ENCODE peak calls at places on chromosomes 1 and 21, in seven cellular contexts. U, T, M, B, J, W and Q are unnamed samples.

GRCh38 chr1:19712928-19713327 is 48.3 kb downstream of the HTR6 start:
- DNase-seq in U (no peak), T (no peak), M (no peak), B (no peak), J (no peak), W (no peak), Q (no peak)

GRCh38 chr1:109170051-109170775 is 43.5 kb upstream of the SARS1 start:
- DNase-seq in U (no peak), T (no peak), M (no peak), B (no peak), J (no peak), W (no peak), Q (no peak)

GRCh38 chr1:30248774-30249173 is 474.6 kb downstream of the MATN1 start:
- DNase-seq in U (no peak), T (no peak), M (no peak), B (no peak), J (no peak), W (no peak), Q (no peak)

GRCh38 chr1:148315081-148315811 is 163.2 kb upstream of the NBPF11 start:
- DNase-seq in U (no peak), T (no peak), M (no peak), B (no peak), J (no peak), W (peak), Q (no peak)

GRCh38 chr1:230768903-230769570 is 21.8 kb downstream of the CAPN9 start:
- DNase-seq in U (no peak), T (no peak), M (no peak), B (no peak), J (no peak), W (no peak), Q (no peak)

GRCh38 chr1:233569636-233570035 is 44.3 kb upstream of the KCNK1 start:
- DNase-seq in U (no peak), T (no peak), M (no peak), B (no peak), J (no peak), W (peak), Q (no peak)

GRCh38 chr1:7207875-7208646 is 422.8 kb downstream of the CAMTA1 start:
- DNase-seq in U (peak), T (peak), M (peak), B (no peak), J (no peak), W (peak), Q (no peak)

GRCh38 chr1:227268943-227269342 is 49.3 kb downstream of the CDC42BPA start:
- DNase-seq in U (no peak), T (no peak), M (no peak), B (no peak), J (no peak), W (peak), Q (no peak)

GRCh38 chr21:15966651-15967050 is 236.9 kb downstream of the USP25 start:
- DNase-seq in U (no peak), T (no peak), M (no peak), B (no peak), J (no peak), W (no peak), Q (no peak)

GRCh38 chr21:43203523-43204080 is 34.8 kb downstream of the CRYAA start:
- DNase-seq in U (no peak), T (no peak), M (no peak), B (no peak), J (no peak), W (no peak), Q (no peak)

GRCh38 chr21:43034098-43034497 is 41.5 kb downstream of the CBS start:
- DNase-seq in U (no peak), T (no peak), M (no peak), B (no peak), J (no peak), W (peak), Q (no peak)

GRCh38 chr1:190000365-190000872 is 477.2 kb downstream of the BRINP3 start:
- DNase-seq in U (no peak), T (no peak), M (no peak), B (no peak), J (no peak), W (peak), Q (no peak)

GRCh38 chr1:57572016-57572415 is 148.2 kb upstream of the DAB1 start:
- DNase-seq in U (no peak), T (no peak), M (no peak), B (no peak), J (no peak), W (no peak), Q (no peak)

GRCh38 chr1:17765444-17766411 is 10.6 kb downstream of the ACTL8 start:
- DNase-seq in U (no peak), T (no peak), M (no peak), B (no peak), J (no peak), W (peak), Q (peak)

GRCh38 chr1:31306278-31306677 is 9.4 kb downstream of the ZCCHC17 start:
- DNase-seq in U (no peak), T (no peak), M (no peak), B (no peak), J (no peak), W (peak), Q (no peak)

GRCh38 chr1:30929135-30929889 is 20.8 kb upstream of the SDC3 start:
- DNase-seq in U (peak), T (peak), M (no peak), B (peak), J (no peak), W (peak), Q (no peak)

GRCh38 chr1:90959352-90960206 is 62.3 kb downstream of the ZNF644 start:
- DNase-seq in U (no peak), T (no peak), M (no peak), B (no peak), J (no peak), W (peak), Q (no peak)

GRCh38 chr1:86774305-86775304 is 70.2 kb downstream of the SH3GLB1 start:
- DNase-seq in U (peak), T (no peak), M (peak), B (peak), J (peak), W (peak), Q (peak)

GRCh38 chr1:40978886-40979240 is 633 bp upstream of the CTPS1 start:
- DNase-seq in U (no peak), T (no peak), M (peak), B (no peak), J (no peak), W (no peak), Q (no peak)

GRCh38 chr1:225415967-225416745 is 11.7 kb downstream of the LBR start:
- DNase-seq in U (no peak), T (no peak), M (no peak), B (no peak), J (no peak), W (no peak), Q (no peak)

GRCh38 chr1:178653091-178653490 is 72.0 kb upstream of the RALGPS2 start:
- DNase-seq in U (peak), T (no peak), M (no peak), B (no peak), J (no peak), W (peak), Q (no peak)

GRCh38 chr1:84415386-84415785 is 17.1 kb downstream of the DNASE2B start:
- DNase-seq in U (no peak), T (no peak), M (no peak), B (no peak), J (no peak), W (peak), Q (no peak)

GRCh38 chr1:223479261-223479660 is 86.0 kb downstream of the CCDC185 start:
- DNase-seq in U (no peak), T (no peak), M (no peak), B (no peak), J (no peak), W (peak), Q (no peak)

GRCh38 chr1:234720709-234721436 is 110.9 kb upstream of the IRF2BP2 start:
- DNase-seq in U (no peak), T (no peak), M (no peak), B (no peak), J (no peak), W (no peak), Q (peak)

GRCh38 chr1:28751315-28752056 is 14.7 kb downstream of the YTHDF2 start:
- DNase-seq in U (peak), T (no peak), M (no peak), B (no peak), J (no peak), W (peak), Q (no peak)

GRCh38 chr1:61083014-61083798 is 845 bp downstream of the NFIA start:
- DNase-seq in U (peak), T (peak), M (peak), B (peak), J (peak), W (peak), Q (peak)

GRCh38 chr21:24367936-24368335 is 1239.3 kb downstream of the MRPL39 start:
- DNase-seq in U (no peak), T (no peak), M (no peak), B (no peak), J (no peak), W (peak), Q (no peak)

GRCh38 chr1:162113419-162113818 is 43.9 kb downstream of the NOS1AP start:
- DNase-seq in U (no peak), T (no peak), M (no peak), B (no peak), J (no peak), W (no peak), Q (no peak)

GRCh38 chr1:184757406-184757805 is 2.7 kb upstream of the EDEM3 start:
- DNase-seq in U (no peak), T (no peak), M (no peak), B (no peak), J (no peak), W (no peak), Q (no peak)

GRCh38 chr1:32984829-32985310 is 20.3 kb upstream of the RNF19B start:
- DNase-seq in U (no peak), T (no peak), M (no peak), B (no peak), J (no peak), W (no peak), Q (no peak)

GRCh38 chr1:39272027-39272790 is 67.7 kb downstream of the MACF1 start:
- DNase-seq in U (peak), T (no peak), M (no peak), B (no peak), J (no peak), W (no peak), Q (no peak)

GRCh38 chr21:31557956-31558838 is 101.3 kb upstream of the SOD1 start:
- DNase-seq in U (no peak), T (no peak), M (peak), B (peak), J (no peak), W (peak), Q (no peak)

GRCh38 chr1:184162266-184162665 is 110.7 kb downstream of the TSEN15 start:
- DNase-seq in U (no peak), T (no peak), M (no peak), B (no peak), J (peak), W (no peak), Q (no peak)

GRCh38 chr1:81113688-81114087 is 687.0 kb upstream of the ADGRL2 start:
- DNase-seq in U (no peak), T (no peak), M (no peak), B (no peak), J (no peak), W (peak), Q (no peak)

GRCh38 chr1:78911956-78912880 is 94.3 kb downstream of the ADGRL4 start:
- DNase-seq in U (no peak), T (no peak), M (no peak), B (no peak), J (no peak), W (no peak), Q (no peak)

GRCh38 chr1:113073457-113073950 is 506 bp downstream of the LRIG2 start:
- DNase-seq in U (peak), T (no peak), M (no peak), B (no peak), J (peak), W (peak), Q (peak)

GRCh38 chr21:14883351-14883750 is 181.4 kb downstream of the NRIP1 start:
- DNase-seq in U (no peak), T (no peak), M (no peak), B (no peak), J (no peak), W (no peak), Q (no peak)

GRCh38 chr21:14890141-14890540 is 174.7 kb downstream of the NRIP1 start:
- DNase-seq in U (no peak), T (no peak), M (no peak), B (no peak), J (no peak), W (no peak), Q (no peak)

GRCh38 chr21:14886001-14886400 is 178.8 kb downstream of the NRIP1 start:
- DNase-seq in U (no peak), T (no peak), M (no peak), B (no peak), J (no peak), W (peak), Q (no peak)

GRCh38 chr21:14888202-14888601 is 176.6 kb downstream of the NRIP1 start:
- DNase-seq in U (peak), T (no peak), M (no peak), B (no peak), J (no peak), W (no peak), Q (no peak)

GRCh38 chr21:14889080-14889805 is 175.6 kb downstream of the NRIP1 start:
- DNase-seq in U (peak), T (no peak), M (no peak), B (no peak), J (no peak), W (peak), Q (no peak)
- H3K27ac ChIP-seq in U (peak), T (no peak), M (no peak), B (no peak), J (no peak), W (no peak), Q (no peak)

GRCh38 chr1:163531345-163531744 is 209.6 kb downstream of the NUF2 start:
- DNase-seq in U (peak), T (no peak), M (no peak), B (no peak), J (no peak), W (no peak), Q (no peak)
- H3K27ac ChIP-seq in U (no peak), T (no peak), M (no peak), B (no peak), J (no peak), W (no peak), Q (no peak)

DNA sequence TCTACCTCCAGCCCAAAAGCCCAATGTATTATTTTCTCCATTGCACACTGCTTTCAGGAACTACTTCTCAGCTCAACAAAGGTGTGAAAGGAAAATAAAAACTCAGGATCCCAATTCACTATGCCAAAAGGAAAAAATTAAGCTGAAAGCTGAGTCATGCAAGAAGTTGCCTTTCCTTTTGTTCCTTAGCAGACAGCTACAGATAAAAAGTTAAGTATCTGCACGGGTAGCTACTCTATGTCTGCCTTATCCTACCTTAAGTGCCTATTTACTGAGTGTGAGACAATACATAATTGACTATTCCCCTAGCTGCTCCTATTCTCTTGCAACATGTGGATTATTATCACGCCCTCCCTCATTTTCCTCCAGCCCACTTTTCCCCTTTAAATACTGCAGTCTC is 84.1 kb downstream of the ADCY10 start:
- DNase-seq in U (no peak), T (no peak), M (no peak), B (no peak), J (no peak), W (no peak), Q (no peak)
- H3K27ac ChIP-seq in U (no peak), T (no peak), M (no peak), B (no peak), J (no peak), W (no peak), Q (no peak)

DNA sequence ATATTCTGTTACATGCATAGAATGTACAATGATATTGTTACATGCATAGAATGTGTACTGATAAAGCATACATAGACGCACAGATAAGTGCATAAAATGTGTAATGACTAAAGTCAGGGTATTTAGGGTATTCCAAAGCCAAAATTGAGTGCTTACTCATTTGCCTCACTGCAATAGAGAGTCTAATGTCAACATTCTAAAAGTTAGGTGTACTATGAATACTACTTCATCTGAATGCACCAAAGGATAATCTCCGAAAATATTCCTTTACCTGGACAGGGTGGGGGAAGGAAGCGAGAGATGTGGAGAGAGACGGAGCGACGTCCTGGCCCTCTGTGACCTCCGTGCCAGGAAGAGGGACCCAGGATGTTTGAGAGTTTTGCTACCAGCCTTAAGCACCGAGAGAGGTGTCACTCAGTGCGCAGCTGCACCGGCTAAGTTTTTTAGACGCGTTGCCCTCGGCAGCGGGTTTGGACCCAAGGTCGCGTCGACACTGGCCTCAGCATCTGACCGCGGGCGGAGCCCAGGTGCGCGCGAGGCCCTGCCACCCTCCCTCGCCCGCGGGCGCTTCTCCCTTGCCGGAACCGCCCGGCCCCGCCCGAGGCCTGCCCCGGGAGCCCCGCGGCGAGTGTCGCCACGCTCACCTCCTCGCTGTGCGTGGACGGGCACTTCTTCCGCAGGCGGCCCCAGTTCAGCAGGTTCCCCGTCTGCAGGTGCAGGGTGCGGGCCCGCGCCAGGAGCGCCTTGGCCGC is 660 bp downstream of the GCLM start:
- DNase-seq in U (peak), T (peak), M (peak), B (peak), J (peak), W (peak), Q (peak)
- H3K27ac ChIP-seq in U (peak), T (peak), M (peak), B (peak), J (peak), W (peak), Q (peak)